ENCODE peak calls at places on chromosomes 7 and 10, in five cellular contexts. L is IMR-90, B is H9, U is mesendoderm, O is mesenchymal stem cell. S is an unnamed sample.

GRCh38 chr10:61663466-61663865 is 737 bp downstream of the CABCOCO1 start:
- DNase-seq in L (no peak), B (no peak), U (peak), O (peak), S (no peak)

GRCh38 chr10:52706347-52707070 is 66.1 kb downstream of the MBL2 start:
- DNase-seq in L (no peak), B (no peak), U (no peak), O (no peak), S (no peak)

GRCh38 chr10:110802090-110802489 is 69.6 kb upstream of the PDCD4 start:
- DNase-seq in L (peak), B (no peak), U (no peak), O (peak), S (no peak)

GRCh38 chr7:129363-130221 is 62.8 kb upstream of the FAM20C start:
- DNase-seq in L (no peak), B (no peak), U (no peak), O (no peak), S (no peak)

GRCh38 chr7:69225544-69225943 is 372.7 kb upstream of the AUTS2 start:
- DNase-seq in L (no peak), B (no peak), U (no peak), O (no peak), S (no peak)

GRCh38 chr10:61271127-61271780 is 181.9 kb downstream of the TMEM26 start:
- DNase-seq in L (peak), B (no peak), U (peak), O (peak), S (no peak)

GRCh38 chr7:100621554-100621953 is 9.2 kb downstream of the MOSPD3 start:
- DNase-seq in L (no peak), B (no peak), U (no peak), O (peak), S (no peak)

GRCh38 chr7:98120559-98120958 is 13.9 kb downstream of the LMTK2 start:
- DNase-seq in L (no peak), B (no peak), U (no peak), O (no peak), S (no peak)

GRCh38 chr10:6416892-6417512 is 163.1 kb downstream of the PRKCQ start:
- DNase-seq in L (peak), B (no peak), U (peak), O (peak), S (peak)

GRCh38 chr10:22253578-22253882 is 35.7 kb upstream of the EBLN1 start:
- DNase-seq in L (no peak), B (no peak), U (peak), O (no peak), S (no peak)

GRCh38 chr7:134781171-134781570 is 1.7 kb downstream of the CALD1 start:
- DNase-seq in L (no peak), B (no peak), U (no peak), O (no peak), S (no peak)

GRCh38 chr10:124019886-124020797 is 73.3 kb downstream of the CHST15 start:
- DNase-seq in L (no peak), B (peak), U (peak), O (no peak), S (no peak)

GRCh38 chr10:88417337-88417736 is 165.8 kb downstream of the RNLS start:
- DNase-seq in L (no peak), B (no peak), U (no peak), O (no peak), S (no peak)

GRCh38 chr10:117421985-117422384 is 46.7 kb upstream of the PDZD8 start:
- DNase-seq in L (no peak), B (no peak), U (no peak), O (no peak), S (no peak)

GRCh38 chr10:117424171-117424570 is 48.9 kb upstream of the PDZD8 start:
- DNase-seq in L (no peak), B (no peak), U (no peak), O (no peak), S (no peak)

GRCh38 chr10:117425908-117426566 is 50.8 kb upstream of the PDZD8 start:
- DNase-seq in L (no peak), B (no peak), U (no peak), O (no peak), S (no peak)

GRCh38 chr10:117420768-117421167 is 45.5 kb upstream of the PDZD8 start:
- DNase-seq in L (no peak), B (no peak), U (no peak), O (no peak), S (no peak)

DNA sequence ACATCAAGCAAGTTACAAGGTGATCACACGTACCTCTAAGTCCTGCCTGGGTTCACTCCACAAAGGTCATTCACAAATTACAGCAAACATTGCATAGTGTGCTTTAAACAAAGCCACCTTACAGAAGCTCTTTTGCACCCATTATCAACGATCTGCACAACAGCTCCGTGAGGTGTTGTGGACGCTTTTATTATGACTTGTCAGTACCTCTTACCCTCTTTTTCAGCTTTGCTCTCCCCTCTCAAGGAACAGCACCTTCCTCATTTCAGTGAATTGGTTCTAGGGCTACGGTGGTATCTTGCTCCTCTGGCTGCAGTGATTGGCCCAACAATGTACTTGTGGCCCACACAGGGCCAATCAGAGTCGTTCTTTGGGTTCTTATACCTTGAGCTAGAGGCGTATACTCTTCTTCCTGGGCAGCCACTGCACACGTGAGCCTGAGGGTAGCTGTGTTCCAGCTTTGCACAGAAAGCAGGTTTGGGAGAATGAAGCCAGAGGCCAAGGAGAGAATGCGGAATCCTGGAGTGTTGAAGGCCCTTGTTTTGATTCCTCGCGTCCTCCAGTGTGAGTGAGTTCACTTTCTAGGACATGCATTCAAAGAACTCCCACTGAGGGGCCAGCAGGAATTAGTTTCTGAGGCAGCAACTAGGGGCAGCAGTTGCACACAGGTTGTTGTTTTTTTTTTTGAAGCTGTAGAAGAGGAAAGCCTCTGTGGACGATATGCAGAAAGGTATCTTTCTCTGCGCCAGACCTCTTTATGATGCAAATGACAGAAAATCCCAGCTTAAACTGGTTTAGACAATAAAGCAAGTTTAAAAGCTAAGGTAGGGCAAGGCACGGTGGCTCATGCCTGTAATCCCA is 49.8 kb upstream of the PDZD8 start:
- DNase-seq in L (no peak), B (peak), U (peak), O (no peak), S (no peak)
- H2BK15ac ChIP-seq in L (no peak), B (no peak), U (no peak), O (no peak), S (no peak)

GRCh38 chr10:30359373-30360206 is 10.5 kb upstream of the MTPAP start:
- DNase-seq in L (peak), B (peak), U (peak), O (peak), S (peak)
- H2BK15ac ChIP-seq in L (no peak), B (no peak), U (no peak), O (no peak), S (no peak)

DNA sequence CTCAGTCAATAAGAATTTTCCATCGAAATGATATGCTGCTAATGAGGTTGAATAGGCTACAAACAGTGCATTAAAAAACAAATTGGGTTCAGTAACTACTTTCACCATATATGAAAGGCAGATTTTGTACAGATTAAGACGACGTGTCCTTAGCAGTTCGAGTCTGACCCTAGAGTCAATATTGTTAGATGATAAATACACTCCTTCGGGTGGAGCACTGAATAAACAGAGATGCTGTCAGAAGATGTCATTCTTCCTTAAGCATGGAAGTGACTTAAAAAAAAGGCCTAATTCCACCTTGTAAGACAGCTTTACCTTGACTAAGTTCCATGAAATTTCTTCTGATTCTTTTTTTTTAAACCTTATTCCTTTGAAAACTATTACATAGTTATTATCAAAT is 5.8 kb upstream of the AGR2 start:
- DNase-seq in L (no peak), B (no peak), U (no peak), O (no peak), S (no peak)
- H2BK15ac ChIP-seq in L (no peak), B (no peak), U (no peak), O (no peak), S (no peak)

GRCh38 chr7:76165106-76165972 is 36.4 kb upstream of the SRRM3 start:
- DNase-seq in L (no peak), B (peak), U (no peak), O (no peak), S (no peak)

GRCh38 chr7:76165973-76166403 is 35.7 kb upstream of the SRRM3 start:
- DNase-seq in L (no peak), B (peak), U (no peak), O (no peak), S (no peak)

GRCh38 chr7:76166404-76167255 is 35.1 kb upstream of the SRRM3 start:
- DNase-seq in L (peak), B (peak), U (peak), O (peak), S (peak)
- H2BK15ac ChIP-seq in L (peak), B (no peak), U (no peak), O (no peak), S (no peak)

GRCh38 chr10:90293629-90294028 is 564.2 kb downstream of the HTR7 start:
- DNase-seq in L (no peak), B (no peak), U (no peak), O (no peak), S (no peak)
- H2BK15ac ChIP-seq in L (no peak), B (no peak), U (no peak), O (no peak), S (no peak)

GRCh38 chr7:158023563-158024350 is 563.9 kb downstream of the PTPRN2 start:
- DNase-seq in L (no peak), B (no peak), U (no peak), O (no peak), S (no peak)
- H2BK15ac ChIP-seq in L (no peak), B (no peak), U (no peak), O (no peak), S (no peak)